ENCODE peak calls at places on chromosomes 13 and 19, in eight cellular contexts. H is AG08396, F is T-cell, J is endothelial cell, S is NCI-H345, P is astrocyte of the hippocampus, K is WTC11, Q is NCI-H2081 treated with DMSO at 0.1 percent for 48 hours. Y is an unnamed sample.

GRCh38 chr19:50777830-50778303 is 7.6 kb downstream of the GPR32 start:
- DNase-seq in Q (no peak), S (no peak), F (no peak), P (peak), K (peak), J (no peak), H (no peak), Y (peak)

GRCh38 chr19:48964205-48965032 is 690 bp upstream of the FTL start:
- DNase-seq in P (peak), S (no peak), K (peak), J (no peak), F (peak), Q (no peak), H (no peak), Y (peak)

GRCh38 chr13:97254809-97255208 is 32.7 kb downstream of the MBNL2 start:
- DNase-seq in J (no peak), P (peak), S (no peak), Q (no peak), F (no peak), K (no peak), H (no peak), Y (peak)

GRCh38 chr19:48963371-48964204 is 1.5 kb upstream of the FTL start:
- DNase-seq in H (peak), J (peak), F (peak), Q (no peak), P (peak), K (peak), S (no peak), Y (peak)

GRCh38 chr13:98752111-98752941 is at the start of gene SLC15A1:
- DNase-seq in P (peak), S (no peak), H (peak), Q (no peak), K (peak), F (no peak), J (peak), Y (no peak)

GRCh38 chr19:10019246-10019645 is 6.0 kb downstream of the RDH8 start:
- DNase-seq in J (no peak), P (no peak), S (no peak), Q (no peak), K (no peak), F (no peak), H (no peak), Y (no peak)

GRCh38 chr13:58704953-58705352 is 1073.4 kb downstream of the PCDH17 start:
- DNase-seq in P (no peak), F (no peak), K (no peak), S (no peak), Q (no peak), J (no peak), H (no peak), Y (no peak)

GRCh38 chr19:1060689-1061088 is 6.3 kb upstream of the ARHGAP45 start:
- DNase-seq in H (no peak), P (no peak), S (no peak), K (no peak), Q (no peak), J (no peak), F (no peak), Y (no peak)

GRCh38 chr19:46849610-46850009 is 1.0 kb downstream of the AP2S1 start:
- DNase-seq in F (no peak), P (peak), Q (no peak), K (no peak), J (peak), S (no peak), H (no peak), Y (no peak)

GRCh38 chr19:7862413-7862951 is 11.7 kb downstream of the PRR36 start:
- DNase-seq in S (no peak), Q (no peak), F (peak), P (peak), K (peak), J (peak), H (peak), Y (no peak)

GRCh38 chr13:33763021-33763420 is 54.9 kb upstream of the RFC3 start:
- DNase-seq in H (no peak), F (no peak), S (no peak), K (no peak), Q (no peak), P (peak), J (no peak), Y (no peak)

GRCh38 chr19:47445937-47446402 is 25.7 kb downstream of the SLC8A2 start:
- DNase-seq in J (peak), S (peak), K (peak), Q (no peak), F (peak), P (peak), H (no peak), Y (no peak)

GRCh38 chr19:44613295-44614168 is at the start of gene IGSF23:
- DNase-seq in K (no peak), P (no peak), F (no peak), S (no peak), Q (no peak), H (no peak), J (no peak), Y (no peak)

GRCh38 chr13:93066187-93066586 is 160.4 kb upstream of the GPC6 start:
- DNase-seq in S (no peak), H (peak), F (no peak), K (no peak), P (peak), J (no peak), Q (no peak), Y (peak)

GRCh38 chr13:39245688-39246087 is 207.4 kb downstream of the NHLRC3 start:
- DNase-seq in H (no peak), F (no peak), K (no peak), Q (no peak), S (peak), J (no peak), P (no peak), Y (no peak)

GRCh38 chr19:16886305-16886880 is 2.4 kb upstream of the F2RL3 start:
- DNase-seq in Q (no peak), H (no peak), F (no peak), K (no peak), J (no peak), S (no peak), P (no peak), Y (peak)

GRCh38 chr13:113742000-113742441 is 17.0 kb upstream of the TMEM255B start:
- DNase-seq in S (no peak), K (peak), F (peak), J (peak), Q (no peak), P (peak), H (peak), Y (peak)

GRCh38 chr13:27665333-27665732 is 43.6 kb downstream of the POLR1D start:
- DNase-seq in K (no peak), Q (no peak), J (no peak), H (peak), S (no peak), F (no peak), P (no peak), Y (no peak)

GRCh38 chr13:50161052-50161451 is 145.8 kb downstream of the KCNRG start:
- DNase-seq in S (no peak), H (peak), J (no peak), K (no peak), Q (no peak), F (no peak), P (no peak), Y (peak)

GRCh38 chr13:48853381-48854102 is 122.2 kb upstream of the FNDC3A start:
- DNase-seq in J (no peak), P (no peak), H (no peak), S (no peak), K (no peak), F (no peak), Q (no peak), Y (peak)

GRCh38 chr19:1150333-1151036 is 23.6 kb downstream of the SBNO2 start:
- DNase-seq in F (no peak), S (no peak), P (no peak), J (no peak), Q (no peak), K (peak), H (no peak), Y (no peak)

Y was measured in renal cortical epithelial cell.